ENCODE peak calls at places on chromosomes 12 and 14, in seven cellular contexts. B, T, G, H, W, C and U are unnamed samples.

GRCh38 chr12:67019070-67019469 is 250.1 kb upstream of the CAND1 start:
- DNase-seq in G (no peak), C (no peak), H (no peak), T (no peak), B (no peak), W (no peak), U (no peak)

GRCh38 chr14:36717363-36717762 is 55.7 kb downstream of the PAX9 start:
- DNase-seq in W (no peak), T (no peak), B (no peak), C (no peak), H (no peak), G (no peak), U (no peak)

GRCh38 chr14:24195186-24196070 is at the start of gene TM9SF1:
- DNase-seq in B (peak; percentile 87), W (peak; percentile 69), H (peak; percentile 93), T (no peak), C (peak; percentile 97), G (peak; percentile 90), U (peak; percentile 82)

GRCh38 chr12:40618621-40619020 is 73.6 kb upstream of the CNTN1 start:
- DNase-seq in C (no peak), B (no peak), G (no peak), W (no peak), T (no peak), H (no peak), U (no peak)

GRCh38 chr12:109842021-109842420 is 8.8 kb upstream of the TRPV4 start:
- DNase-seq in T (no peak), B (no peak), H (no peak), G (no peak), C (no peak), W (no peak), U (no peak)

GRCh38 chr12:18250313-18250916 is 10.9 kb upstream of the PIK3C2G start:
- DNase-seq in G (peak; percentile 66), H (no peak), B (peak; percentile 51), C (no peak), T (peak; percentile 43), W (peak; percentile 93), U (no peak)

GRCh38 chr12:48029401-48029770 is 25.1 kb upstream of the COL2A1 start:
- DNase-seq in C (no peak), G (no peak), W (no peak), T (no peak), B (no peak), H (no peak), U (no peak)

GRCh38 chr12:48852734-48853168 is 788 bp upstream of the DDX23 start:
- DNase-seq in G (no peak), B (no peak), H (no peak), C (no peak), W (no peak), T (no peak), U (no peak)

GRCh38 chr12:121224591-121224990 is 14.7 kb downstream of the P2RX4 start:
- DNase-seq in B (no peak), G (no peak), T (no peak), W (no peak), H (no peak), C (no peak), U (no peak)

GRCh38 chr14:79281244-79282199 is 929.8 kb downstream of the DIO2 start:
- DNase-seq in T (no peak), H (no peak), C (no peak), W (peak; percentile 18), G (no peak), B (no peak), U (no peak)

GRCh38 chr14:79278286-79278797 is 933.0 kb downstream of the DIO2 start:
- DNase-seq in C (no peak), G (no peak), H (no peak), B (no peak), W (no peak), T (no peak), U (no peak)

GRCh38 chr14:79280400-79280670 is 931.0 kb downstream of the DIO2 start:
- DNase-seq in G (no peak), C (no peak), B (no peak), W (no peak), H (no peak), T (no peak), U (no peak)

GRCh38 chr14:79279645-79280399 is 931.5 kb downstream of the DIO2 start:
- DNase-seq in H (no peak), B (no peak), G (no peak), T (no peak), C (peak; percentile 68), W (no peak), U (no peak)

DNA sequence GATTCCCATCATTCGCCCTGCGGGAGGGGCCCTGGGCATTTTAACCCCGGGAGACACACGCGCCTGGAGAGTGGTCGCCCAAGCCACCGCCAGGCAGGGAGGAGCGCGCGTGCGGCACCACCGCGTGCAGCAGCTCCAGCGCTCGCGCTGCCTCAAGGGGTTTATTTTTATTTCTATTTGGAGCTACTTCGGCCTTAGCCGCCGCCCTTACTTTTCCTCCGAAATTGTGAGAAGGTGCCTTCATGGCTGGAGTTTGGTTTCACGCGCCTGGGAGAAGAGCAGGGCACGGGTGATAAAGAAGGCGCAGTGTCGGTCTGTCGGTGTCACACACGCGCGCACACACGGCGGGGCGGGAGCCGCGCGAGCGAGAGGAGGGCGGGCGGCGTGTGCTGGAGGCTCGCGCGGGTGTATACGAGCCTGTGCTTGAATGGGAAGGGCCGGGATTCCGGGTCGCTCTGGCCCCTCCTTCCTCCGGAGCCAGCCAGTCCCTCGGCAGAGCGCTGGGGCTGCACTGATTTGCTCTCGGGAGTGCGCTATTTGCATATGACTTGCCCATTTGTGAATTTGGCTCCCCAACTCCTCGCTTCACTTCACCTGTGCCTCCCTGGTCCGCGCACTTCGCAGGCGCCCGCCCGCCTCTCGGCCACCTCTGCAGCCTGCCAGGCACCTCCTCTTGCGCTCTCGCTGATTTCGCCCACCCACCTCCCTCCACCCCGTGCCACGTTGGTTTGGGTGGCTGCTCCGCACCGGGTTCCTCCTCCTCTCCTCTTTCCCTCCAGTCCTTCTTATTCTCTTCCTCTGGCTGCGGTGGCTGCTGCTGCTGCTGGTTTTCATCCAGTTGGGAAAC is 932.3 kb downstream of the DIO2 start:
- DNase-seq in B (peak; percentile 59), C (peak; percentile 89), W (peak; percentile 83), H (peak; percentile 87), T (peak; percentile 80), G (peak; percentile 73), U (peak; percentile 52)
- H3K4me3 ChIP-seq in B (peak overlapping the region; percentile 67), C (peak overlapping the region; percentile 62), W (peak overlapping the region; percentile 60), H (peak overlapping the region; percentile 70), T (peak overlapping the region; percentile 62), G (peak overlapping the region; percentile 59), U (peak overlapping the region; percentile 57)

GRCh38 chr12:108801736-108802665 is 55.4 kb downstream of the SSH1 start:
- DNase-seq in T (peak; percentile 67), W (peak; percentile 93), B (peak; percentile 91), G (no peak), H (no peak), C (peak; percentile 83), U (peak; percentile 95)

GRCh38 chr12:108800591-108800990 is 56.8 kb downstream of the SSH1 start:
- DNase-seq in H (no peak), B (no peak), G (no peak), T (no peak), W (no peak), C (no peak), U (no peak)

GRCh38 chr12:108803428-108804105 is 53.8 kb downstream of the SSH1 start:
- DNase-seq in W (peak; percentile 57), T (peak; percentile 57), C (peak; percentile 81), B (peak; percentile 83), G (peak; percentile 85), H (no peak), U (peak; percentile 80)

GRCh38 chr12:108804361-108804949 is 52.9 kb downstream of the SSH1 start:
- DNase-seq in H (no peak), T (no peak), G (no peak), W (no peak), B (peak; percentile 89), C (no peak), U (no peak)

GRCh38 chr12:108802666-108803036 is 54.7 kb downstream of the SSH1 start:
- DNase-seq in G (no peak), H (no peak), T (no peak), W (no peak), C (no peak), B (no peak), U (no peak)
- H3K4me3 ChIP-seq in G (no peak overlapping the region), H (peak overlapping the region; percentile 55), T (no peak overlapping the region), W (no peak overlapping the region), C (no peak overlapping the region), B (peak overlapping the region; percentile 1), U (peak overlapping the region; percentile 39)

DNA sequence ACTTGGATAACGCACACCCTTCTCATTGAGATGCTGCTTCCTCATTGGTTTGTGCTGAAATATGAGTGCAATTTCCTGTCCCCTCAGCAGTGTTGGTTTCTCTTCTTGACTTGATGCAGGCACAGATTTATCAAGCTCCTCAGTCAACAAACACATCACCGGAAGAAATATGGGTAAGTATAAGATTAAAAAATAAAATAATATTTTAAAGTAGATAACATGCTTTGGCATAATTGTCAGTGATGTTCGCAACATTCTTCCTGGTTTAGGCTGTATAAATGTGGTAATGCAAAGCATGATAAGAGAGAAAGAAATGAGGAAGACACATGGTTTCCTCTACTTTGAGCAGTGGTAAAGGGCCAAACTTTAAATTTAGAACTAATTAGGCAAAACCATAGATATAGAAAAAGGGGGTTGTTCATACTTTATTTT is at the start of gene GPR65:
- DNase-seq in T (no peak), B (no peak), H (no peak), C (no peak), W (no peak), G (no peak), U (no peak)
- H3K4me3 ChIP-seq in T (no peak within 1 kb of the TSS), B (no peak within 1 kb of the TSS), H (peak within 1 kb of the TSS; percentile 14), C (no peak within 1 kb of the TSS), W (no peak within 1 kb of the TSS), G (no peak within 1 kb of the TSS), U (no peak within 1 kb of the TSS)

DNA sequence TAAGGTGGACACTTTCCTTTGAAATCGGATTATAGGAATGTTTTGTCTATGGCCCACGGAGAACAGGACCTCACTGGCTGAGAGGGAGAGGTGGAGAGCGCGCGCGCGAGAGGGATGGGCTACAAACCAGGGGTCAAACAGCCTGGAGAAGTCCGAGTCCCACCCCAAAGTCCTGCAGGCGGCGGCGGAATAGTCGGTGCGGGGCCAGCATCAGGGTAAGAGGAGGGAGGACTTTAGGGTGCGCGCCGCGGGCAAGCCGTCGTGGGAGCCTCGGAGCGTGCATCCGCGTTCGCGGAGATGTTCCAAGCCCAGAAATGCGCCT is 3.3 kb upstream of the HOXC8 start:
- DNase-seq in T (no peak), G (no peak), W (no peak), H (no peak), C (peak; percentile 80), B (no peak), U (no peak)
- H3K4me3 ChIP-seq in T (no peak overlapping the region), G (no peak overlapping the region), W (no peak overlapping the region), H (no peak overlapping the region), C (no peak overlapping the region), B (no peak overlapping the region), U (peak overlapping the region; percentile 62)